ENCODE peak calls at places on chromosomes 7 and 10, in nine cellular contexts. J, E, A, U, V, S, W, N and L are unnamed samples.

GRCh38 chr10:43844236-43844635 is 195.6 kb upstream of the ZNF32 start:
- DNase-seq in V (no peak), J (no peak), A (no peak), W (no peak), S (no peak), N (no peak), U (no peak), E (no peak), L (no peak)

GRCh38 chr10:111890046-111890445 is 293.5 kb downstream of the GPAM start:
- DNase-seq in E (no peak), W (no peak), N (no peak), U (no peak), S (no peak), A (peak; percentile 11), J (no peak), V (no peak), L (no peak)

GRCh38 chr7:97025983-97026704 is 1.5 kb upstream of the DLX5 start:
- DNase-seq in E (no peak), A (peak; percentile 52), V (no peak), U (no peak), W (no peak), S (peak; percentile 26), N (peak; percentile 76), J (no peak), L (no peak)

GRCh38 chr10:83274088-83274487 is 865.2 kb upstream of the GHITM start:
- DNase-seq in S (no peak), U (no peak), W (no peak), A (peak; percentile 1), J (no peak), N (peak; percentile 46), V (no peak), E (peak; percentile 2), L (no peak)

GRCh38 chr10:33010132-33011037 is 52.4 kb upstream of the ITGB1 start:
- DNase-seq in U (no peak), J (peak; percentile 86), N (peak; percentile 78), V (peak; percentile 77), W (peak; percentile 100), A (peak; percentile 83), S (peak; percentile 37), E (peak; percentile 97), L (peak; percentile 30)

GRCh38 chr7:78265486-78265885 is 466.9 kb downstream of the PHTF2 start:
- DNase-seq in U (no peak), V (no peak), A (no peak), N (no peak), W (no peak), S (no peak), E (no peak), J (no peak), L (no peak)

GRCh38 chr10:62794306-62794705 is 10.2 kb upstream of the ADO start:
- DNase-seq in W (peak; percentile 96), A (no peak), J (no peak), N (no peak), V (no peak), U (no peak), S (no peak), E (peak; percentile 3), L (no peak)

GRCh38 chr10:113020838-113021237 is 70.8 kb downstream of the TCF7L2 start:
- DNase-seq in U (no peak), S (no peak), J (no peak), E (no peak), V (no peak), N (no peak), A (no peak), W (no peak), L (no peak)

GRCh38 chr10:100779329-100779728 is 33.9 kb downstream of the PAX2 start:
- DNase-seq in E (no peak), N (no peak), W (no peak), J (no peak), U (no peak), V (no peak), A (no peak), S (no peak), L (no peak)

GRCh38 chr10:28354552-28354951 is 51.7 kb upstream of the MPP7 start:
- DNase-seq in A (no peak), N (no peak), S (no peak), E (no peak), J (no peak), W (no peak), U (no peak), V (no peak), L (no peak)

GRCh38 chr7:16562456-16563220 is 36.0 kb downstream of the LRRC72 start:
- DNase-seq in N (no peak), A (no peak), J (no peak), V (no peak), U (peak; percentile 26), W (no peak), E (no peak), S (no peak), L (no peak)

DNA sequence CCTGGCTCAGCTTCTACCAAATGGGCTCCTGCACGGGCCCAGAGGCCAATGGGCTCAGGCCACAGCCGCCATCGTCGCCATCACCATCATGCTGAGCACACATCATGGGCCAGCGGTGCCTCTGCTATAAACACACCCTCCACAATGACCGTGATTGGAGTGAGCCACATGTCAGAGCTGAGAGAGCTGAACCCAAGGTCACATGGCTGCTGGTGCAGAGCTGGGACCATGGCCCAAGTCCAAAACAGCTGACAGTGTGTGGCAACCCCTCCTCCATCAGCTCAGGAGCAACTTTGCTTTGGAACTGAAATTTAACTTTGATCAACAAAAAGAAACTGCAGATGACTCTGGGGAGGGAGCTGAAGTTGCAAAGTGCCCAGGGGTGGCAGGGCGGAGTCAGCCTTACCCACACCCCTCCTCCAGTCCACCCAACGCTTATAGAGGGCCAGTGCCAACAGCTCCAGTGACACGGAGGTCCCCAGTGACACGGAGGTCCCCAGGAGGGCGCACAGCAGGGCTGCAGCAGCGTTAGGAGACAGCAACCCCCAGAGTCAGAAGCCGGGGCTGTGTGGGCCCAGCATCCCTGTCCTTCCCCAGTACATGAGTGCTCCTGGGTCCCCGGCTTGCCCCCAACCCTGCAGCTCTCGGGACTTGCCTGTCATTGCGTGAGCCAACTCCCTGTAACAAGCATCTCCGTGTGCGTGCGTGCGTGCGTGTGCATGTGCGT is 249.6 kb downstream of the ELFN1 start:
- DNase-seq in V (no peak), W (no peak), U (no peak), N (no peak), S (no peak), E (no peak), J (peak; percentile 26), A (no peak), L (peak; percentile 45)
- H3K9ac ChIP-seq in V (no peak overlapping the region), W (no peak overlapping the region), U (peak overlapping the region; percentile 32), N (no peak overlapping the region), S (no peak overlapping the region), E (no peak overlapping the region), J (no peak overlapping the region), A (no peak overlapping the region), L (peak overlapping the region; percentile 45)

GRCh38 chr10:4069491-4069890 is 284.5 kb upstream of the KLF6 start:
- DNase-seq in W (no peak), S (peak; percentile 40), U (no peak), J (peak; percentile 66), A (peak; percentile 63), E (peak; percentile 68), N (no peak), V (no peak), L (no peak)

GRCh38 chr10:4068255-4069028 is 283.4 kb upstream of the KLF6 start:
- DNase-seq in A (no peak), W (peak; percentile 73), S (no peak), J (no peak), N (no peak), E (peak; percentile 28), V (no peak), U (no peak), L (no peak)

GRCh38 chr10:4070921-4071320 is 285.9 kb upstream of the KLF6 start:
- DNase-seq in J (no peak), N (no peak), U (no peak), W (no peak), E (no peak), A (no peak), S (no peak), V (no peak), L (no peak)

GRCh38 chr10:4067552-4068254 is 282.7 kb upstream of the KLF6 start:
- DNase-seq in N (no peak), J (no peak), U (no peak), W (peak; percentile 56), S (peak; percentile 75), A (no peak), E (no peak), V (no peak), L (no peak)

GRCh38 chr10:4070171-4070570 is 285.2 kb upstream of the KLF6 start:
- DNase-seq in N (no peak), J (no peak), A (no peak), V (no peak), W (no peak), E (no peak), U (no peak), S (peak; percentile 48), L (no peak)
- H3K9ac ChIP-seq in N (no peak overlapping the region), J (no peak overlapping the region), A (no peak overlapping the region), V (no peak overlapping the region), W (no peak overlapping the region), E (no peak overlapping the region), U (no peak overlapping the region), S (no peak overlapping the region), L (no peak overlapping the region)

DNA sequence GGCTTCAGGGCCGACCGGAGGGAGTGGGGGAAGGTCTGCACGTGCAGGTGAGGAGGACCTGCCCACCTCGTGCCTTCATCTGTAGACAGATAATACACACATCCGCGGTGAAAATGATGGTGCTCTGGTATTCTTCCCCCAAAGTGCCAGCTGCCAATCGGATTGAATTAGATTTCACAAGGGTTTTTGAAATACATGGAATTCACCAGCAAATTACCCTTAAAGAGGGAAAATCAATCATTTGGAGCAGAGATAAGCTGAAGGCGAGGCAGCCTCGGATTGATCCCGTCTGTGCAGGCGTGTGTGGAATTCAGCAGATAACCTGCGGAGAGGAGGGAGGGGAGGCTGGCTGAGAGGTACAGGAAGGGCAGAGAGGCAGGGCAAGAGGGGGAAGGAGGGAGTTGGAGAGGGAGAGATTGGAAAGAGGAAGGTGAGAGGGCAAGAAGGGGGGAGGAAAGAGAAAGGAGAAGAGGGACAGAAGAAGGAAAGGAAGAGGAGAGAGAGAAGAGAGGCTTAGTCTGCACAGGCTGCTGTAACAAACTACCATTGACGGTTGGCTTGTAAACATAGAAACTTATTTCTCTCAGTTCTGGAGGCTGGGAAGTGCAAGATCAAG is 84.2 kb downstream of the C10orf105 start:
- DNase-seq in A (peak; percentile 69), V (no peak), S (no peak), N (peak; percentile 69), W (no peak), E (no peak), U (no peak), J (no peak), L (no peak)
- H3K9ac ChIP-seq in A (no peak overlapping the region), V (no peak overlapping the region), S (no peak overlapping the region), N (no peak overlapping the region), W (no peak overlapping the region), E (no peak overlapping the region), U (peak overlapping the region; percentile 22), J (no peak overlapping the region), L (no peak overlapping the region)

DNA sequence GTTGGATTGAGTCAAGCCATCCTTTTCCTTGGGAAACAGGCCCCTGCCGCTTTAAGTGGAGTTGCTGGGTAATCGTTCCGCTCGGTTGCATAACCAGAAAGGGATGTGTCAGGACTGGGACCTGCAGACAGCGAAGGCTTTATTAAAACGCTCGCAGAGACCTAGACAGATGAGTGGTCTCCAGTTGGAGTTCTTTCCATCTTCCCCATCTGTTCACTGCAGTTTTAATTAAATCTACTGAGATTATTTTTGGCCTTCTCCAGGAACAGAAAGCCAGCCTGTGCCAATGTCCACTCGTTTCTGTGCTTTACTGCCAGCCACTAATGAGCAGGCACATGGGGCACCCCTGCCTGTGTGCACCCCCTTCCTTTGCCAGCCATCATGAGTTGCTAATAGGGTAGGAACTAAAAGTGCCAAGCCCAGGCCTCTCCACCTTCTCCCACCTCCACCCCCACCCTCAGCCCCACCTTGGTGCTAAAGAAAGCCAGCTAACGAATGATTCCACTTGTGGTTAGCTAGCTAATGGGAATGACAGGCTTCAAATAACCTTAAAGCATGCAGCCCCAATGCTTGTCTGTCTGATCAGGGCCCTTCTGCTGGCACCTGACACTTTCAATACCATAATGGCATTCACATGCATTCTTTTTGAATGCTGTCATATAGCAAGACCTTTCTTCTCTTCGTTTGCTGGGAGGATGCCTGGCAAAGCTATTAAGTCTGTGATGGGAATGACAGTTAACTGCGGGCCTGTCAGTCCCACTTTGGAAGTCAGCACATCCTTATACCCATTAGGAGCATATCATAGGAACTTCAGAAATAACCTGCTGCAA is 556.8 kb upstream of the GALNT17 start:
- DNase-seq in J (no peak), A (peak; percentile 88), V (no peak), E (peak; percentile 64), W (no peak), N (peak; percentile 32), S (no peak), U (no peak), L (no peak)
- H3K9ac ChIP-seq in J (no peak overlapping the region), A (no peak overlapping the region), V (no peak overlapping the region), E (no peak overlapping the region), W (no peak overlapping the region), N (no peak overlapping the region), S (no peak overlapping the region), U (no peak overlapping the region), L (no peak overlapping the region)